ENCODE peak calls at places on chromosome 15, in seven cellular contexts. K is heart left ventricle, Y is small intestine, D is GM23248, E is BE2C, W is SK-N-SH, I is left lung. J is an unnamed sample. For H3K4me1, the result is how much of the 10 kb centered on the place peaks cover.

GRCh38 chr15:68314563-68314962 is 37.0 kb downstream of the FEM1B start:
- DNase-seq in W (peak), Y (no peak), D (no peak), K (no peak), I (peak), E (no peak), J (peak)

GRCh38 chr15:70761046-70761445 is 2.3 kb downstream of the UACA start:
- DNase-seq in I (no peak), E (no peak), D (no peak), Y (no peak), W (no peak), K (no peak), J (no peak)

GRCh38 chr15:32716960-32717289 is 879 bp upstream of the GREM1 start:
- DNase-seq in Y (no peak), D (no peak), I (no peak), K (no peak), E (no peak), W (no peak), J (no peak)

GRCh38 chr15:51227967-51228783 is 110.2 kb downstream of the CYP19A1 start:
- DNase-seq in K (peak), D (peak), I (peak), W (no peak), E (peak), Y (peak), J (no peak)

GRCh38 chr15:70488002-70488605 is 275.3 kb downstream of the UACA start:
- DNase-seq in W (peak), Y (peak), E (peak), K (peak), D (peak), I (peak), J (peak)

GRCh38 chr15:67481680-67482079 is 39.3 kb upstream of the C15orf61 start:
- DNase-seq in E (no peak), I (no peak), K (no peak), Y (no peak), D (no peak), W (no peak), J (no peak)

GRCh38 chr15:58865420-58865880 is 68.0 kb downstream of the SLTM start:
- DNase-seq in D (peak), E (no peak), K (no peak), I (no peak), Y (peak), W (no peak), J (peak)

GRCh38 chr15:48456126-48456525 is 124.9 kb downstream of the DUT start:
- DNase-seq in D (peak), K (no peak), Y (no peak), W (no peak), E (no peak), I (no peak), J (no peak)

GRCh38 chr15:27764339-27764738 is 334.8 kb downstream of the OCA2 start:
- DNase-seq in I (no peak), W (no peak), D (no peak), Y (no peak), K (no peak), E (no peak), J (no peak)

GRCh38 chr15:57720861-57721260 is 14.3 kb downstream of the POLR2M start:
- DNase-seq in E (no peak), Y (no peak), W (no peak), K (no peak), I (no peak), D (peak), J (no peak)

GRCh38 chr15:20341901-20342605 is 199.5 kb downstream of the GOLGA6L6 start:
- DNase-seq in Y (no peak), I (peak), W (no peak), D (no peak), E (peak), K (peak), J (no peak)

GRCh38 chr15:100943074-100943473 is 23.9 kb downstream of the LRRK1 start:
- DNase-seq in W (no peak), E (no peak), D (peak), I (no peak), Y (no peak), K (no peak), J (no peak)

GRCh38 chr15:100940785-100941379 is 21.7 kb downstream of the LRRK1 start:
- DNase-seq in E (no peak), I (no peak), D (no peak), K (no peak), W (no peak), Y (no peak), J (no peak)

GRCh38 chr15:100939786-100940185 is 20.6 kb downstream of the LRRK1 start:
- DNase-seq in K (no peak), E (no peak), I (no peak), Y (no peak), W (no peak), D (no peak), J (no peak)

GRCh38 chr15:100942656-100943055 is 23.5 kb downstream of the LRRK1 start:
- DNase-seq in W (no peak), I (no peak), E (no peak), Y (no peak), K (no peak), D (no peak), J (no peak)

GRCh38 chr15:100941536-100941935 is 22.4 kb downstream of the LRRK1 start:
- DNase-seq in K (no peak), Y (no peak), I (no peak), E (no peak), W (no peak), D (no peak), J (no peak)
- H3K4me1 ChIP-seq in K (under half), Y (under half), I (under half), E (under half), W (under half), D (under half), J (under half)

GRCh38 chr15:74785716-74786032 is 3.8 kb downstream of the CSK start:
- DNase-seq in E (no peak), D (no peak), I (no peak), W (no peak), Y (no peak), K (no peak), J (no peak)
- H3K4me1 ChIP-seq in E (under half), D (under half), I (half or more), W (half or more), Y (half or more), K (half or more), J (half or more)

DNA sequence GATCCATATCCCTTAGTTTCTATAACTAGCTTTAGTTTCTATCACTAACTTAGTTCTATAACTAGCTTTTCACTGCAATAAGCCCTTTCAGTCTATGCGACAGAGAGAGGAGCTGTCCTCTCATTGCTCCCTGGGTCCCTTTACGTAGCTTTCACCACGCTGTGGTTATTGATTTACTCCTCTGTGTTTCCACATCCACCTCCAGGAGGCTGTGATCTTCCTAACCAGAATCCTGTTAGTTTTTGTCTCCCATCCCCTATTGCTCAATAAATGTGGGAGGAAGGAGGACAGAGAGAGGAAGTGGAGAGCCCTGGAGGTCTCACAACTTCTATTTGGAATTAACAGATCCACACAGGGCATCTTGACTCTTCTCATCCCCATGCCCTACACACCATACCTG is 1036.1 kb downstream of the MCTP2 start:
- DNase-seq in K (no peak), I (no peak), D (peak), Y (no peak), W (no peak), E (no peak), J (no peak)
- H3K4me1 ChIP-seq in K (under half), I (under half), D (under half), Y (under half), W (under half), E (under half), J (under half)

GRCh38 chr15:85746641-85747040 is 48.1 kb downstream of the KLHL25 start:
- DNase-seq in Y (no peak), I (no peak), K (no peak), D (no peak), W (peak), E (no peak), J (no peak)

GRCh38 chr15:85750319-85750806 is 44.4 kb downstream of the KLHL25 start:
- DNase-seq in K (peak), W (no peak), Y (no peak), I (peak), E (no peak), D (peak), J (peak)

GRCh38 chr15:85748729-85749128 is 46.0 kb downstream of the KLHL25 start:
- DNase-seq in D (no peak), Y (no peak), I (peak), W (peak), E (no peak), K (no peak), J (no peak)

GRCh38 chr15:85749261-85750151 is 45.2 kb downstream of the KLHL25 start:
- DNase-seq in W (no peak), Y (no peak), I (peak), D (peak), E (no peak), K (peak), J (peak)

DNA sequence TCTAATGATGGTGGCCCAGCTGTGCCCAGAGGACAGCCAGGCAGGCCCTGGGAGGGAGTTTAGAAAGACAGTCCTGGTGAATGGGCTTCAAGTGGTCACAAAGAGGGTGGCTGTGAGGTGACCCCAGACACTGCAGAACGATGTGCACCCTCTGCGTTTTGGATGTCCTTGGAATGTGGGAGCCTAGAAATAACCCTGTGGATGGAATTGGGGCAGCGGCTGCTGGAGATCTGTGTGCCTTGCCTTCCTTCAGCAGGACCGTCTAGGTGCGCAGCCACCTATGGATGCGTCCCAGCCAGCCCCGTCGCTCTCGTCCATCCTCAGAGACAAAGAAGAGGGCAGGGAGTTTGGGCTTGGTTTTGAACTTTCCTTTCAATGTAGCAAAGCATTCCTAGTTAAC is 46.5 kb downstream of the KLHL25 start:
- DNase-seq in Y (no peak), D (no peak), E (no peak), W (no peak), K (no peak), I (no peak), J (no peak)
- H3K4me1 ChIP-seq in Y (under half), D (under half), E (under half), W (under half), K (under half), I (under half), J (under half)

GRCh38 chr15:74421302-74422245 is 12.2 kb downstream of the SEMA7A start:
- DNase-seq in D (no peak), Y (no peak), W (no peak), K (no peak), E (no peak), I (peak), J (peak)
- H3K4me1 ChIP-seq in D (half or more), Y (under half), W (under half), K (under half), E (under half), I (under half), J (half or more)

GRCh38 chr15:101003076-101003475 is 83.9 kb downstream of the LRRK1 start:
- DNase-seq in D (no peak), E (no peak), K (no peak), I (no peak), W (no peak), Y (no peak), J (peak)

GRCh38 chr15:101003706-101004105 is 84.5 kb downstream of the LRRK1 start:
- DNase-seq in Y (no peak), I (no peak), K (no peak), D (no peak), E (no peak), W (no peak), J (peak)

GRCh38 chr15:101004500-101004899 is 85.3 kb downstream of the LRRK1 start:
- DNase-seq in K (no peak), D (no peak), E (no peak), W (no peak), I (no peak), Y (no peak), J (peak)

GRCh38 chr15:101006931-101007687 is 88.0 kb downstream of the LRRK1 start:
- DNase-seq in Y (peak), D (peak), W (peak), K (peak), I (peak), E (peak), J (peak)

DNA sequence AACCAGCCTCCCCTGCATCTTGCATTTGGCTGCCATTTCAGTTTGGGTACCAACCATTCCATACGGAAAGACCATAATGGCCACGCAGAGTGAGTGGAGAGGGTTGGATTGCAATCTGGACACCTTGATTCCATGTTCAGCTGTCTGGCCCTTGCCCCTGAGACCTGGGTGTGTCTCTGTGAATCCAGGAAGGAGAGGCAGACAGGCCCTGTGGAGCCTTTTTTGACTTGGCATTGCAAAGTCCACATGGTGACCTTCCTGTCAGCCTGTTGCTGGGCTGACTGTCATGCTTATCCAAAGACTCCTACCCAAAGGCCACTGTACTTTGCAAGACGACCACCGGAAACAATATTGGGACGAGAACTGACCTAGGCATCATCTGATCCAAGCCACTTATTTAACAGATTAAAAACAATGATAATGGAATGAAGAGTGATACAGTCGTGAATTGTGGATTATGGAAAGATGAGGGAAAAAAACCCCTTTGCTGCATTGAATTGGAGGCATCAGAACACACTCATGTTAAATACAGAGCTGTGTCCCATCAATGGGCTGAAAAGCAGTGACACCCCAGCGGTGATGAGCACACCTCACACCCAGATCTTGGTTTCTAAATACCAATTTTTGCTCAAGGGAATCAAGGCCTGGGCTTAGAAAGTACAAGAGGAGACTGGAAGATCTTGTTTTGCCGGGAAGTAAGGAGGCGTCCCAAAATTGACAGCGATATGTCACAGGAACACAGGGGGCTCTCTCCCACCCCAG is 86.0 kb downstream of the LRRK1 start:
- DNase-seq in I (no peak), W (no peak), D (no peak), K (no peak), E (no peak), Y (peak), J (no peak)
- H3K4me1 ChIP-seq in I (under half), W (under half), D (under half), K (under half), E (under half), Y (under half), J (under half)

GRCh38 chr15:77063249-77063648 is 7.7 kb downstream of the TSPAN3 start:
- DNase-seq in D (no peak), I (no peak), K (no peak), Y (no peak), E (no peak), W (no peak), J (no peak)
- H3K4me1 ChIP-seq in D (half or more), I (half or more), K (under half), Y (under half), E (under half), W (under half), J (under half)

DNA sequence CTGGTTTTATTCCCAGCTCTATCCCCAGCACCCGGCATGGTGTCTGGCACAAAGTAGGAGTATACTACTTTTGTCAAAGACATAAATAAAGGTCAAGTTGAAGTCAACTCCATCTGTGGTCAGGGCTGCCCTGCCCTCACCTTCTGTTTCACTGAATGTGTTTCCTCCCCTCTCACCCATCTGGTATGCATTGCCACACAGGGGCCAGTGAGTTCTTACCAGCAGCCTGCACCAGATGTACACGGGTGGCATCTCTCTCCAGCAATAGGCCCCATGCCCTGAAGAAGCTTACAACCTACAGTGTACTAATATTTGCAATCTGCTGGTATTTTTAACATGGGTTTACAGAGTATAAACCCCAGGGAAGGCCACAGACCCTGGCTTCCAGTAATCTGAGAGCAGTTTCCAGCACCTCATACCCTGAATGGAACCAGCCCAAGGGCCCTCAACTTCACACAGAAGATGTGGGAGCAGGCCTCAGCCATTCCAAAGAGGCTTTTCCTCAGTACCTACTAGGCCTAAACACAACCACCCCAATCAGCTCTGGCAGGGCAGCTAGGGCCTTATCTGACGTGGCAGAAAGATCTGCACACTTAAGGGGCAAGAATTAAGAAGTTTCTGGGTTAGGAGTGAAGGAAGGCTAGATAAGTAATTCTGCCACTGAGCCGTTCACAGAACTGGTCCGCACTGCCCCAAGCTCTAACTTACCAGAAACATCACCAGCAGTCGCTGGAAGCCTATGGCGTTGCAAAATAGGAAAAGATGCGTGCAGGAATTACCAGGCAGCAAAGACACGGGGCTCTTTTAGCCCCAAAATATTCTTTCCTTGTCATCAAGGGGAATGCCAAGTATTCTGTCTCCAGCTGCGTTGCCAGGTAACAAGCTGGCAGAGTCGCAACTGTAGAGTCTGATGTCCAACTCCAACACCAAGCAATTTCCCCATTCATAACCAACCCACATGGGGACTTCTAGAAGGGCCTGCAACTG is 2.1 kb downstream of the IDH2 start:
- DNase-seq in K (no peak), W (no peak), D (peak), I (no peak), Y (peak), E (no peak), J (no peak)
- H3K4me1 ChIP-seq in K (under half), W (under half), D (under half), I (half or more), Y (under half), E (under half), J (under half)

GRCh38 chr15:89328398-89329254 is 6.0 kb downstream of the POLG start:
- DNase-seq in K (no peak), Y (no peak), I (no peak), W (no peak), D (no peak), E (no peak), J (no peak)

GRCh38 chr15:89330119-89330518 is 4.5 kb downstream of the POLG start:
- DNase-seq in D (no peak), Y (peak), W (no peak), E (no peak), I (no peak), K (no peak), J (no peak)

GRCh38 chr15:89330881-89331595 is 3.6 kb downstream of the POLG start:
- DNase-seq in K (no peak), Y (no peak), E (no peak), I (no peak), D (no peak), W (no peak), J (no peak)

GRCh38 chr15:89327113-89327512 is 7.5 kb downstream of the POLG start:
- DNase-seq in W (no peak), I (no peak), E (no peak), Y (peak), D (no peak), K (no peak), J (no peak)

GRCh38 chr15:89329329-89330084 is 5.1 kb downstream of the POLG start:
- DNase-seq in D (no peak), K (no peak), W (no peak), Y (no peak), I (no peak), E (no peak), J (no peak)
- H3K4me1 ChIP-seq in D (under half), K (under half), W (under half), Y (under half), I (under half), E (under half), J (under half)

GRCh38 chr15:90393040-90393439 is 5.0 kb downstream of the IQGAP1 start:
- DNase-seq in Y (no peak), D (no peak), K (no peak), W (no peak), E (no peak), I (no peak), J (no peak)
- H3K4me1 ChIP-seq in Y (under half), D (under half), K (half or more), W (under half), E (under half), I (half or more), J (under half)